ENCODE peak calls at places on chromosomes 5 and 9, in eight cellular contexts. R is psoas muscle, X is kidney, U is LNCaP clone FGC, Q is neural progenitor cell, B is K562, P is BJ, A is fibroblast of mammary gland. M is an unnamed sample.
A peak's percentile ranks its signal among the peaks of the same experiment; 100 is the strongest.

GRCh38 chr9:112054916-112055315 is 120.2 kb downstream of the SUSD1 start:
- DNase-seq in R (no peak), Q (no peak), U (no peak), A (no peak), B (no peak), X (no peak), P (no peak), M (no peak)

GRCh38 chr9:94772654-94773303 is 46.3 kb downstream of the AOPEP start:
- DNase-seq in Q (no peak), U (peak; percentile 68), B (no peak), X (no peak), P (peak; percentile 46), A (peak; percentile 31), R (no peak), M (peak; percentile 80)

GRCh38 chr9:115211413-115212204 is 93.7 kb upstream of the TNC start:
- DNase-seq in U (no peak), X (no peak), Q (no peak), P (peak; percentile 82), R (no peak), A (peak; percentile 87), B (no peak), M (peak; percentile 86)

GRCh38 chr9:98255064-98255577 is 328 bp downstream of the TBC1D2 start:
- DNase-seq in U (no peak), A (peak; percentile 46), Q (peak; percentile 73), R (no peak), X (no peak), B (no peak), P (no peak), M (peak; percentile 55)

GRCh38 chr9:17793713-17794622 is 215.1 kb downstream of the SH3GL2 start:
- DNase-seq in R (no peak), Q (peak; percentile 31), A (peak; percentile 17), P (no peak), U (peak; percentile 23), X (no peak), B (no peak), M (no peak)

GRCh38 chr9:120935383-120935857 is 8.8 kb upstream of the TRAF1 start:
- DNase-seq in R (peak; percentile 95), U (peak; percentile 94), A (peak; percentile 93), X (peak; percentile 97), B (peak; percentile 63), P (peak; percentile 56), Q (no peak), M (peak; percentile 93)

GRCh38 chr5:54329731-54330709 is 19.6 kb upstream of the ARL15 start:
- DNase-seq in Q (no peak), U (no peak), A (peak; percentile 92), X (no peak), P (peak; percentile 95), R (no peak), B (no peak), M (peak; percentile 86)

GRCh38 chr5:81164936-81165335 is 68.2 kb upstream of the CKMT2 start:
- DNase-seq in X (no peak), Q (no peak), U (no peak), R (no peak), B (no peak), P (no peak), A (no peak), M (peak; percentile 83)

GRCh38 chr5:102663771-102664530 is 91.2 kb upstream of the PAM start:
- DNase-seq in P (no peak), A (peak; percentile 14), Q (no peak), U (no peak), X (no peak), B (no peak), R (no peak), M (no peak)

GRCh38 chr9:68610016-68610415 is 69.3 kb upstream of the TMEM252 start:
- DNase-seq in A (no peak), X (no peak), B (no peak), Q (no peak), P (no peak), U (no peak), R (no peak), M (no peak)

GRCh38 chr5:166961028-166961427 is 1330.4 kb upstream of the WWC1 start:
- DNase-seq in Q (no peak), A (peak; percentile 28), B (no peak), U (peak; percentile 17), R (no peak), P (no peak), X (no peak), M (no peak)

GRCh38 chr9:70412678-70413426 is 1.6 kb downstream of the KLF9 start:
- DNase-seq in B (peak; percentile 44), U (no peak), R (peak; percentile 97), P (no peak), X (peak; percentile 97), A (peak; percentile 74), Q (peak; percentile 52), M (peak; percentile 79)

GRCh38 chr5:5432020-5432707 is 9.7 kb downstream of the ICE1 start:
- DNase-seq in U (no peak), X (no peak), B (no peak), A (peak; percentile 80), P (no peak), Q (no peak), R (no peak), M (peak; percentile 74)

GRCh38 chr9:90099262-90099982 is 494.6 kb downstream of the GADD45G start:
- DNase-seq in B (no peak), U (no peak), P (no peak), R (no peak), X (no peak), A (peak; percentile 34), Q (peak; percentile 24), M (peak; percentile 31)

GRCh38 chr5:22850981-22851380 is 2.2 kb downstream of the CDH12 start:
- DNase-seq in X (no peak), R (no peak), U (no peak), Q (no peak), B (no peak), A (no peak), P (no peak), M (no peak)

GRCh38 chr5:18745591-18745987 is 1111.3 kb downstream of the TAF11L14 start:
- DNase-seq in A (peak; percentile 3), X (peak; percentile 53), R (no peak), Q (no peak), B (no peak), P (no peak), U (peak; percentile 1), M (no peak)

GRCh38 chr5:143354025-143354424 is 49.5 kb downstream of the NR3C1 start:
- DNase-seq in P (no peak), X (no peak), R (no peak), Q (no peak), B (no peak), A (peak; percentile 10), U (no peak), M (peak; percentile 38)

GRCh38 chr9:108724122-108724521 is 131.7 kb downstream of the ACTL7B start:
- DNase-seq in U (no peak), X (no peak), B (no peak), A (no peak), P (no peak), R (no peak), Q (no peak), M (no peak)

GRCh38 chr9:112051812-112052211 is 123.3 kb downstream of the SUSD1 start:
- DNase-seq in R (no peak), U (no peak), P (no peak), A (peak; percentile 92), X (no peak), Q (no peak), B (no peak), M (no peak)

DNA sequence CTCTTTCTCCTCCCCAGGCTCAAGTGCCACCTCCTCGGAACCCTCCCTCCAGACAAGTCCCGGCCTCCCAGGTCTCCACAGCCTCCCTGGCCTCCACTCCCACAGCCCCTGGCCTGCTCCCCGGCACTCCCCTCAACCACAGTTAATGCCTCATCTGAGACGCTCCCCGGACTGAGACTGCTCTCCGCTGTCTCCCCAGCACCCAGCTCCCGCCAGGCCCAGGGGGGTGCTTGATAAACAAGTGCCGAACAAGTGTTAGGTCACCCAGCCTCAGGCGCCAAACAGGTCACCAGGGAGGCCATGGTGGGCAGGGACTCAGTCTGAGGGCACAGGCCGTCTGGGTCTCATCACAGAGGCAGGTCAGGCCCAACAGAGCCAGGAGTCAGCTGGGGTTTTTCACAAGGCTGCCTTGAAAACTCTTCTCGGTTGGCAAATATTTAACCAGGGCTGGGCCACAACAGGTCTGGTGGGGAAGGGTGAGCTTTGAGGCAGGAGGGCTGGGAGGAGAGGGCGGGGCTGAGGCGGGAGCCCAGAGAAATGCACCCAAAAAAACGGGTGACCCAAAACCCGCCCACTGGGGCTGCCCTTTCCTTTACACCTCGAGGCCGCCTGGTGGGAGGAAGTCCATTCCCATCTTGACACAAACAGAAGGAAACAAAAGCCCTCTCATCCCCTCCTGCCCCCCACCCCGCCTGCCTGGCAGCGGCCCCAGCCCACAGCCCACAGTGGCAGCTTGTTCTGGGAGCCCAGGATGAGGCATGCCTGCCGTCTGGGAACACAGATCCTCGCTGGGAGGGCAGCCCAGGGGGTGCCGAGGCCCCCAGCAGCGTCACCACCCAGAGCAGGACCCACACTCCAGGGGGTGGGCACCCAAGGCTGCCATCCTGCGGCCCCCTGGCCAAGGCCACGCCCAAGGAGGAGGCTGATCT is 66.6 kb upstream of the STXBP1 start:
- DNase-seq in Q (peak; percentile 42), X (peak; percentile 93), A (peak; percentile 60), B (peak; percentile 33), R (peak; percentile 63), U (peak; percentile 84), P (no peak), M (peak; percentile 91)
- H3K4me3 ChIP-seq in Q (no peak overlapping the region), X (peak overlapping the region; percentile 16), A (no peak overlapping the region), B (no peak overlapping the region), R (no peak overlapping the region), U (peak overlapping the region; percentile 28), P (no peak overlapping the region), M (no peak overlapping the region)

GRCh38 chr5:38666668-38667498 is 110.4 kb upstream of the LIFR start:
- DNase-seq in B (peak; percentile 58), Q (peak; percentile 18), X (no peak), R (peak; percentile 74), A (peak; percentile 74), U (peak; percentile 76), P (no peak), M (peak; percentile 73)
- TF ChIP-seq CTCF in B (peak; percentile 79), Q (peak; percentile 44), X (peak; percentile 65), R (peak; percentile 72), A (peak; percentile 82), U (peak; percentile 75), P (peak; percentile 63), M (peak; percentile 82)

GRCh38 chr9:503331-503730 is 288.7 kb downstream of the DOCK8 start:
- DNase-seq in B (no peak), Q (no peak), U (no peak), R (no peak), X (no peak), P (no peak), A (no peak), M (no peak)

GRCh38 chr9:504921-505821 is 290.5 kb downstream of the DOCK8 start:
- DNase-seq in X (peak; percentile 80), P (no peak), A (no peak), U (no peak), B (peak; percentile 16), Q (peak; percentile 63), R (peak; percentile 57), M (no peak)

GRCh38 chr9:503881-504852 is 289.5 kb downstream of the DOCK8 start:
- DNase-seq in Q (peak; percentile 94), A (peak; percentile 29), X (peak; percentile 90), B (peak; percentile 85), P (no peak), U (no peak), R (peak; percentile 88), M (peak; percentile 45)
- H3K4me3 ChIP-seq in Q (peak within 1 kb of the TSS; percentile 87), A (peak within 1 kb of the TSS; percentile 32), X (peak within 1 kb of the TSS; percentile 74), B (peak within 1 kb of the TSS; percentile 59), P (peak within 1 kb of the TSS; percentile 46), U (peak within 1 kb of the TSS; percentile 38), R (peak within 1 kb of the TSS; percentile 86), M (peak within 1 kb of the TSS; percentile 50)

GRCh38 chr5:59496524-59497134 is 396.9 kb downstream of the PDE4D start:
- DNase-seq in X (no peak), R (no peak), U (no peak), P (no peak), A (peak; percentile 39), B (peak; percentile 17), Q (peak; percentile 9), M (no peak)
- TF ChIP-seq CTCF in X (peak; percentile 7), R (no peak), U (peak; percentile 63), P (peak; percentile 65), A (peak; percentile 71), B (peak; percentile 28), Q (peak; percentile 49), M (peak; percentile 44)

GRCh38 chr9:133533878-133534277 is 626 bp upstream of the ADAMTSL2 start:
- DNase-seq in U (no peak), P (no peak), X (no peak), R (peak; percentile 67), Q (no peak), A (peak; percentile 16), B (no peak), M (no peak)
- H3K4me3 ChIP-seq in U (no peak overlapping the region), P (no peak overlapping the region), X (peak overlapping the region; percentile 61), R (peak overlapping the region; percentile 47), Q (peak overlapping the region; percentile 27), A (no peak overlapping the region), B (no peak overlapping the region), M (no peak overlapping the region)

M was measured in astrocyte of the spinal cord.